ENCODE peak calls at places on chromosomes 16 and 17, in nine cellular contexts. One of them, this sample, is unnamed.

GRCh38 chr17:80109713-80110446 is 8.5 kb downstream of the GAA start:
- DNase-seq in heart left ventricle: no peak
- DNase-seq in Caco-2: no peak
- DNase-seq in GM12878: no peak
- DNase-seq in lower lobe of right lung: no peak
- DNase-seq in thoracic aorta: no peak
- DNase-seq in progenitor cell of endocrine pancreas: no peak
- DNase-seq in transverse colon: no peak
- DNase-seq in B cell: no peak
- DNase-seq in this sample: peak; percentile 81

GRCh38 chr17:33976816-33977215 is 278.3 kb upstream of the CCL2 start:
- DNase-seq in heart left ventricle: no peak
- DNase-seq in Caco-2: no peak
- DNase-seq in GM12878: no peak
- DNase-seq in lower lobe of right lung: no peak
- DNase-seq in thoracic aorta: no peak
- DNase-seq in progenitor cell of endocrine pancreas: no peak
- DNase-seq in transverse colon: no peak
- DNase-seq in B cell: no peak
- DNase-seq in this sample: no peak

GRCh38 chr17:48915459-48916282 is 7.5 kb downstream of the UBE2Z start:
- DNase-seq in heart left ventricle: no peak
- DNase-seq in Caco-2: no peak
- DNase-seq in GM12878: peak; percentile 74
- DNase-seq in lower lobe of right lung: no peak
- DNase-seq in thoracic aorta: no peak
- DNase-seq in progenitor cell of endocrine pancreas: no peak
- DNase-seq in transverse colon: peak; percentile 11
- DNase-seq in B cell: peak; percentile 53
- DNase-seq in this sample: no peak

GRCh38 chr17:28912281-28912937 is 9.5 kb upstream of the DHRS13 start:
- DNase-seq in heart left ventricle: no peak
- DNase-seq in Caco-2: no peak
- DNase-seq in GM12878: no peak
- DNase-seq in lower lobe of right lung: peak; percentile 50
- DNase-seq in thoracic aorta: no peak
- DNase-seq in progenitor cell of endocrine pancreas: no peak
- DNase-seq in transverse colon: peak; percentile 68
- DNase-seq in B cell: no peak
- DNase-seq in this sample: no peak

GRCh38 chr17:43771463-43771862 is 7.3 kb downstream of the DUSP3 start:
- DNase-seq in heart left ventricle: no peak
- DNase-seq in Caco-2: no peak
- DNase-seq in GM12878: no peak
- DNase-seq in lower lobe of right lung: no peak
- DNase-seq in thoracic aorta: no peak
- DNase-seq in progenitor cell of endocrine pancreas: no peak
- DNase-seq in transverse colon: no peak
- DNase-seq in B cell: no peak
- DNase-seq in this sample: no peak

GRCh38 chr17:17749921-17750320 is 68.7 kb downstream of the RAI1 start:
- DNase-seq in heart left ventricle: no peak
- DNase-seq in Caco-2: peak; percentile 66
- DNase-seq in GM12878: peak; percentile 51
- DNase-seq in lower lobe of right lung: no peak
- DNase-seq in thoracic aorta: no peak
- DNase-seq in progenitor cell of endocrine pancreas: peak; percentile 41
- DNase-seq in transverse colon: peak; percentile 47
- DNase-seq in B cell: peak; percentile 70
- DNase-seq in this sample: no peak

GRCh38 chr16:4501071-4501478 is 24.9 kb downstream of the HMOX2 start:
- DNase-seq in heart left ventricle: no peak
- DNase-seq in Caco-2: no peak
- DNase-seq in GM12878: no peak
- DNase-seq in lower lobe of right lung: no peak
- DNase-seq in thoracic aorta: no peak
- DNase-seq in progenitor cell of endocrine pancreas: no peak
- DNase-seq in transverse colon: no peak
- DNase-seq in B cell: no peak
- DNase-seq in this sample: no peak

GRCh38 chr17:9484789-9485188 is 90.8 kb downstream of the STX8 start:
- DNase-seq in heart left ventricle: no peak
- DNase-seq in Caco-2: no peak
- DNase-seq in GM12878: no peak
- DNase-seq in lower lobe of right lung: no peak
- DNase-seq in thoracic aorta: no peak
- DNase-seq in progenitor cell of endocrine pancreas: no peak
- DNase-seq in transverse colon: no peak
- DNase-seq in B cell: no peak
- DNase-seq in this sample: no peak

GRCh38 chr16:14434860-14435259 is 195.2 kb downstream of the PARN start:
- DNase-seq in heart left ventricle: no peak
- DNase-seq in Caco-2: no peak
- DNase-seq in GM12878: no peak
- DNase-seq in lower lobe of right lung: no peak
- DNase-seq in thoracic aorta: no peak
- DNase-seq in progenitor cell of endocrine pancreas: no peak
- DNase-seq in transverse colon: no peak
- DNase-seq in B cell: no peak
- DNase-seq in this sample: no peak

GRCh38 chr16:47636501-47637090 is 175.5 kb downstream of the PHKB start:
- DNase-seq in heart left ventricle: no peak
- DNase-seq in Caco-2: no peak
- DNase-seq in GM12878: no peak
- DNase-seq in lower lobe of right lung: no peak
- DNase-seq in thoracic aorta: no peak
- DNase-seq in progenitor cell of endocrine pancreas: no peak
- DNase-seq in transverse colon: no peak
- DNase-seq in B cell: no peak
- DNase-seq in this sample: peak; percentile 73

GRCh38 chr17:37527249-37527851 is 37.7 kb downstream of the DUSP14 start:
- DNase-seq in heart left ventricle: no peak
- DNase-seq in Caco-2: peak; percentile 52
- DNase-seq in GM12878: no peak
- DNase-seq in lower lobe of right lung: no peak
- DNase-seq in thoracic aorta: no peak
- DNase-seq in progenitor cell of endocrine pancreas: no peak
- DNase-seq in transverse colon: no peak
- DNase-seq in B cell: peak; percentile 32
- DNase-seq in this sample: no peak

GRCh38 chr16:79150626-79151025 is 449.9 kb downstream of the MAF start:
- DNase-seq in heart left ventricle: no peak
- DNase-seq in Caco-2: no peak
- DNase-seq in GM12878: no peak
- DNase-seq in lower lobe of right lung: no peak
- DNase-seq in thoracic aorta: no peak
- DNase-seq in progenitor cell of endocrine pancreas: no peak
- DNase-seq in transverse colon: no peak
- DNase-seq in B cell: no peak
- DNase-seq in this sample: no peak

DNA sequence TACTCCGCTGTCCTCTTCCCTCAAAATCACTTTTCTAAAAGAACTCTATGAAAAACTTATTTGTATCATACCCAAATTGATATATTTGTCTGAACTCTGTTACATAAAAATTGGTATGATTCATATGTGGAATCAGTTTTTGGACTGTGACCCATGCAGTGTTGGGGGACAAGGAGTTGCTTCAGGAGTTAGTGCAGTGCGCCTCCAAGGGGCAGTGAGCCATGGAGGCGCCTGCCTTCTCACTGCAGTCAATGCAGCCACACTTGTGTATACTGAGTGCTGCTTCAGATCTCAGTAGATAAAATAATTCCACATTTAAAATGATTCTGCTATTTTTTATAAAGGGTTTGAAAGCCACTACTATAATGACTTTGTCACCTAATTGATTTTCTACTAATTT is 32.5 kb downstream of the DGKE start:
- DNase-seq in heart left ventricle: no peak
- DNase-seq in Caco-2: no peak
- DNase-seq in GM12878: no peak
- DNase-seq in lower lobe of right lung: no peak
- DNase-seq in thoracic aorta: no peak
- DNase-seq in progenitor cell of endocrine pancreas: no peak
- DNase-seq in transverse colon: no peak
- DNase-seq in B cell: no peak
- DNase-seq in this sample: no peak
- TF ChIP-seq CTCF in heart left ventricle: no peak
- TF ChIP-seq CTCF in Caco-2: peak; percentile 17
- TF ChIP-seq CTCF in GM12878: peak; percentile 13
- TF ChIP-seq CTCF in lower lobe of right lung: peak; percentile 26
- TF ChIP-seq CTCF in thoracic aorta: no peak
- TF ChIP-seq CTCF in progenitor cell of endocrine pancreas: no peak
- TF ChIP-seq CTCF in transverse colon: no peak
- TF ChIP-seq CTCF in B cell: no peak
- TF ChIP-seq CTCF in this sample: no peak

GRCh38 chr17:8119575-8120519 is 1.5 kb upstream of the ALOXE3 start:
- DNase-seq in heart left ventricle: peak; percentile 71
- DNase-seq in Caco-2: peak; percentile 82
- DNase-seq in GM12878: peak; percentile 97
- DNase-seq in lower lobe of right lung: peak; percentile 83
- DNase-seq in thoracic aorta: no peak
- DNase-seq in progenitor cell of endocrine pancreas: peak; percentile 77
- DNase-seq in transverse colon: peak; percentile 84
- DNase-seq in B cell: peak; percentile 89
- DNase-seq in this sample: no peak

GRCh38 chr17:8122923-8123694 is 797 bp downstream of the HES7 start:
- DNase-seq in heart left ventricle: peak; percentile 23
- DNase-seq in Caco-2: no peak
- DNase-seq in GM12878: no peak
- DNase-seq in lower lobe of right lung: no peak
- DNase-seq in thoracic aorta: no peak
- DNase-seq in progenitor cell of endocrine pancreas: no peak
- DNase-seq in transverse colon: no peak
- DNase-seq in B cell: peak; percentile 66
- DNase-seq in this sample: no peak

GRCh38 chr17:8120520-8121443 is 2.5 kb upstream of the ALOXE3 start:
- DNase-seq in heart left ventricle: peak; percentile 41
- DNase-seq in Caco-2: peak; percentile 82
- DNase-seq in GM12878: peak; percentile 63
- DNase-seq in lower lobe of right lung: peak; percentile 77
- DNase-seq in thoracic aorta: no peak
- DNase-seq in progenitor cell of endocrine pancreas: peak; percentile 50
- DNase-seq in transverse colon: peak; percentile 67
- DNase-seq in B cell: peak; percentile 71
- DNase-seq in this sample: no peak

GRCh38 chr17:8122391-8122922 is 1.4 kb downstream of the HES7 start:
- DNase-seq in heart left ventricle: peak; percentile 27
- DNase-seq in Caco-2: no peak
- DNase-seq in GM12878: no peak
- DNase-seq in lower lobe of right lung: no peak
- DNase-seq in thoracic aorta: no peak
- DNase-seq in progenitor cell of endocrine pancreas: no peak
- DNase-seq in transverse colon: no peak
- DNase-seq in B cell: peak; percentile 36
- DNase-seq in this sample: no peak

GRCh38 chr17:8121531-8122390 is 2.1 kb downstream of the HES7 start:
- DNase-seq in heart left ventricle: peak; percentile 56
- DNase-seq in Caco-2: peak; percentile 52
- DNase-seq in GM12878: no peak
- DNase-seq in lower lobe of right lung: no peak
- DNase-seq in thoracic aorta: no peak
- DNase-seq in progenitor cell of endocrine pancreas: peak; percentile 57
- DNase-seq in transverse colon: peak; percentile 67
- DNase-seq in B cell: peak; percentile 70
- DNase-seq in this sample: no peak
- TF ChIP-seq CTCF in heart left ventricle: peak; percentile 45
- TF ChIP-seq CTCF in Caco-2: peak; percentile 25
- TF ChIP-seq CTCF in GM12878: peak; percentile 76
- TF ChIP-seq CTCF in lower lobe of right lung: peak; percentile 50
- TF ChIP-seq CTCF in thoracic aorta: peak; percentile 30
- TF ChIP-seq CTCF in progenitor cell of endocrine pancreas: peak; percentile 65
- TF ChIP-seq CTCF in transverse colon: peak; percentile 34
- TF ChIP-seq CTCF in B cell: peak; percentile 27
- TF ChIP-seq CTCF in this sample: peak; percentile 76

GRCh38 chr16:66156538-66156937 is 210.0 kb upstream of the CDH5 start:
- DNase-seq in heart left ventricle: no peak
- DNase-seq in Caco-2: no peak
- DNase-seq in GM12878: no peak
- DNase-seq in lower lobe of right lung: no peak
- DNase-seq in thoracic aorta: no peak
- DNase-seq in progenitor cell of endocrine pancreas: no peak
- DNase-seq in transverse colon: no peak
- DNase-seq in B cell: no peak
- DNase-seq in this sample: no peak

GRCh38 chr16:66164581-66164980 is 201.9 kb upstream of the CDH5 start:
- DNase-seq in heart left ventricle: no peak
- DNase-seq in Caco-2: no peak
- DNase-seq in GM12878: no peak
- DNase-seq in lower lobe of right lung: no peak
- DNase-seq in thoracic aorta: no peak
- DNase-seq in progenitor cell of endocrine pancreas: no peak
- DNase-seq in transverse colon: no peak
- DNase-seq in B cell: no peak
- DNase-seq in this sample: no peak

GRCh38 chr16:66155933-66156332 is 210.6 kb upstream of the CDH5 start:
- DNase-seq in heart left ventricle: no peak
- DNase-seq in Caco-2: no peak
- DNase-seq in GM12878: peak; percentile 9
- DNase-seq in lower lobe of right lung: no peak
- DNase-seq in thoracic aorta: no peak
- DNase-seq in progenitor cell of endocrine pancreas: no peak
- DNase-seq in transverse colon: no peak
- DNase-seq in B cell: no peak
- DNase-seq in this sample: no peak

GRCh38 chr16:66161942-66162341 is 204.5 kb upstream of the CDH5 start:
- DNase-seq in heart left ventricle: no peak
- DNase-seq in Caco-2: no peak
- DNase-seq in GM12878: no peak
- DNase-seq in lower lobe of right lung: no peak
- DNase-seq in thoracic aorta: no peak
- DNase-seq in progenitor cell of endocrine pancreas: no peak
- DNase-seq in transverse colon: no peak
- DNase-seq in B cell: no peak
- DNase-seq in this sample: no peak

DNA sequence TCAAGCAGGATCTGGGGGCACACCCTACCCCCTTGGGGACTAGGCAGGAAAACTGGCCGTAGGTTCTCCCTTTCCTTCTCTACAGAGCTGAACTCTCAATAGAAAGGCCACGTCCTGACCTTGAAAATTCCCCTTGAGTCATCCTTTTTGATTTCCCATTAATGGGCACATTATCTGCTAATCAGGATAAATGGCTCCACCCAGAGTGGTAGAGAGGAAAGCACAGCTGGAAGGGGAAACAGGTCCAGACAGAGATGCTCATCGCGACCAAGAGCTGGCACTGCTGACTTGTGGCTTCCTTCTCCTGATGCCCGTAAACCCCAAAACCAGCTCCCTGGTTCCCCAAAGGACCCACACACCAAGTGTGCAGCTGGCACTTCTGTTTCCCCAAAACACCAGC is 206.5 kb upstream of the CDH5 start:
- DNase-seq in heart left ventricle: no peak
- DNase-seq in Caco-2: no peak
- DNase-seq in GM12878: no peak
- DNase-seq in lower lobe of right lung: no peak
- DNase-seq in thoracic aorta: no peak
- DNase-seq in progenitor cell of endocrine pancreas: no peak
- DNase-seq in transverse colon: no peak
- DNase-seq in B cell: no peak
- DNase-seq in this sample: no peak
- TF ChIP-seq CTCF in heart left ventricle: no peak
- TF ChIP-seq CTCF in Caco-2: no peak
- TF ChIP-seq CTCF in GM12878: no peak
- TF ChIP-seq CTCF in lower lobe of right lung: no peak
- TF ChIP-seq CTCF in thoracic aorta: no peak
- TF ChIP-seq CTCF in progenitor cell of endocrine pancreas: no peak
- TF ChIP-seq CTCF in transverse colon: no peak
- TF ChIP-seq CTCF in B cell: no peak
- TF ChIP-seq CTCF in this sample: peak; percentile 56

GRCh38 chr17:75650874-75651273 is 16.1 kb downstream of the RECQL5 start:
- DNase-seq in heart left ventricle: no peak
- DNase-seq in Caco-2: no peak
- DNase-seq in GM12878: no peak
- DNase-seq in lower lobe of right lung: no peak
- DNase-seq in thoracic aorta: no peak
- DNase-seq in progenitor cell of endocrine pancreas: no peak
- DNase-seq in transverse colon: no peak
- DNase-seq in B cell: no peak
- DNase-seq in this sample: no peak
- TF ChIP-seq CTCF in heart left ventricle: no peak
- TF ChIP-seq CTCF in Caco-2: no peak
- TF ChIP-seq CTCF in GM12878: no peak
- TF ChIP-seq CTCF in lower lobe of right lung: no peak
- TF ChIP-seq CTCF in thoracic aorta: no peak
- TF ChIP-seq CTCF in progenitor cell of endocrine pancreas: no peak
- TF ChIP-seq CTCF in transverse colon: no peak
- TF ChIP-seq CTCF in B cell: no peak
- TF ChIP-seq CTCF in this sample: no peak